ENCODE peak calls at places on chromosome 1, in eight cellular contexts. Q, V, G, C, J, H, I and Z are unnamed samples.

GRCh38 chr1:239677362-239677761 is 291.0 kb downstream of the CHRM3 start:
- DNase-seq in Q (no peak), V (no peak), G (no peak), C (no peak), J (no peak), H (no peak), I (no peak), Z (no peak)

GRCh38 chr1:40755052-40755451 is 28.5 kb upstream of the KCNQ4 start:
- DNase-seq in Q (no peak), V (no peak), G (no peak), C (no peak), J (no peak), H (no peak), I (peak), Z (no peak)

GRCh38 chr1:159881930-159882839 is 17.8 kb downstream of the CFAP45 start:
- DNase-seq in Q (peak), V (peak), G (no peak), C (peak), J (no peak), H (no peak), I (peak), Z (peak)

GRCh38 chr1:20119351-20119750 is at the start of gene PLA2G2D:
- DNase-seq in Q (no peak), V (no peak), G (no peak), C (no peak), J (no peak), H (no peak), I (no peak), Z (no peak)

GRCh38 chr1:17858027-17858426 is 102.9 kb downstream of the ACTL8 start:
- DNase-seq in Q (peak), V (no peak), G (no peak), C (no peak), J (no peak), H (no peak), I (no peak), Z (no peak)

GRCh38 chr1:6351480-6352137 is 42.0 kb downstream of the ACOT7 start:
- DNase-seq in Q (no peak), V (no peak), G (no peak), C (peak), J (no peak), H (no peak), I (no peak), Z (no peak)

GRCh38 chr1:168689726-168690602 is 39.0 kb downstream of the DPT start:
- DNase-seq in Q (no peak), V (peak), G (no peak), C (no peak), J (no peak), H (no peak), I (no peak), Z (peak)

GRCh38 chr1:114703242-114703641 is 7.9 kb upstream of the AMPD1 start:
- DNase-seq in Q (no peak), V (no peak), G (no peak), C (no peak), J (no peak), H (no peak), I (no peak), Z (no peak)

GRCh38 chr1:26166719-26167281 is 2.0 kb downstream of the C1orf232 start:
- DNase-seq in Q (no peak), V (no peak), G (no peak), C (no peak), J (no peak), H (no peak), I (no peak), Z (no peak)

GRCh38 chr1:164092603-164093353 is 466.2 kb upstream of the PBX1 start:
- DNase-seq in Q (no peak), V (no peak), G (no peak), C (no peak), J (no peak), H (no peak), I (no peak), Z (no peak)

GRCh38 chr1:98049370-98050115 is 128.7 kb upstream of the DPYD start:
- DNase-seq in Q (no peak), V (no peak), G (no peak), C (peak), J (no peak), H (no peak), I (no peak), Z (no peak)

GRCh38 chr1:47765236-47765635 is 231.9 kb downstream of the TRABD2B start:
- DNase-seq in Q (no peak), V (no peak), G (no peak), C (no peak), J (no peak), H (no peak), I (no peak), Z (no peak)

GRCh38 chr1:91742848-91743292 is 143.1 kb downstream of the TGFBR3 start:
- DNase-seq in Q (peak), V (no peak), G (no peak), C (no peak), J (no peak), H (no peak), I (no peak), Z (no peak)

GRCh38 chr1:221741364-221741970 is 422 bp downstream of the DUSP10 start:
- DNase-seq in Q (no peak), V (no peak), G (no peak), C (no peak), J (no peak), H (no peak), I (peak), Z (no peak)

GRCh38 chr1:198656500-198656932 is 17.7 kb downstream of the PTPRC start:
- DNase-seq in Q (peak), V (no peak), G (no peak), C (peak), J (peak), H (peak), I (no peak), Z (no peak)

GRCh38 chr1:115112496-115113375 is 23.4 kb upstream of the TSPAN2 start:
- DNase-seq in Q (peak), V (no peak), G (no peak), C (no peak), J (peak), H (peak), I (no peak), Z (no peak)

GRCh38 chr1:33298623-33299277 is 22.1 kb downstream of the A3GALT2 start:
- DNase-seq in Q (peak), V (peak), G (no peak), C (peak), J (peak), H (peak), I (peak), Z (peak)

GRCh38 chr1:112575154-112575804 is 43.7 kb downstream of the ST7L start:
- DNase-seq in Q (no peak), V (peak), G (no peak), C (no peak), J (no peak), H (no peak), I (no peak), Z (peak)

GRCh38 chr1:15730936-15731335 is 5.1 kb upstream of the SLC25A34 start:
- DNase-seq in Q (no peak), V (no peak), G (no peak), C (no peak), J (no peak), H (no peak), I (no peak), Z (no peak)

GRCh38 chr1:67532452-67533216 is 102.4 kb upstream of the SERBP1 start:
- DNase-seq in Q (peak), V (peak), G (no peak), C (no peak), J (no peak), H (no peak), I (peak), Z (peak)

GRCh38 chr1:22749919-22750670 is 39.5 kb downstream of the EPHB2 start:
- DNase-seq in Q (peak), V (peak), G (no peak), C (peak), J (no peak), H (no peak), I (peak), Z (peak)

GRCh38 chr1:157993179-157994080 is at the start of gene KIRREL1:
- DNase-seq in Q (peak), V (peak), G (no peak), C (no peak), J (no peak), H (no peak), I (no peak), Z (no peak)

GRCh38 chr1:243294723-243295121 is 38.9 kb downstream of the SDCCAG8 start:
- DNase-seq in Q (no peak), V (no peak), G (no peak), C (no peak), J (no peak), H (no peak), I (no peak), Z (no peak)

GRCh38 chr1:51953079-51953478 is 37.4 kb downstream of the RAB3B start:
- DNase-seq in Q (no peak), V (no peak), G (no peak), C (no peak), J (no peak), H (no peak), I (no peak), Z (no peak)

GRCh38 chr1:55334140-55334539 is 119.0 kb upstream of the USP24 start:
- DNase-seq in Q (no peak), V (no peak), G (no peak), C (no peak), J (no peak), H (no peak), I (no peak), Z (no peak)

GRCh38 chr1:226466301-226466700 is 58.4 kb upstream of the PARP1 start:
- DNase-seq in Q (no peak), V (no peak), G (no peak), C (no peak), J (no peak), H (no peak), I (no peak), Z (no peak)

GRCh38 chr1:219587401-219587800 is 25.5 kb downstream of the ZC3H11B start:
- DNase-seq in Q (no peak), V (no peak), G (no peak), C (no peak), J (no peak), H (no peak), I (peak), Z (no peak)

GRCh38 chr1:203669739-203670138 is 43.1 kb downstream of the ATP2B4 start:
- DNase-seq in Q (no peak), V (peak), G (no peak), C (no peak), J (no peak), H (no peak), I (no peak), Z (peak)

GRCh38 chr1:89311757-89312156 is 39.1 kb upstream of the GBP5 start:
- DNase-seq in Q (no peak), V (no peak), G (no peak), C (no peak), J (no peak), H (no peak), I (peak), Z (no peak)

GRCh38 chr1:247576514-247576913 is 11.6 kb upstream of the OR2G2 start:
- DNase-seq in Q (peak), V (no peak), G (no peak), C (no peak), J (no peak), H (no peak), I (peak), Z (peak)

GRCh38 chr1:115531806-115532359 is 109.9 kb upstream of the VANGL1 start:
- DNase-seq in Q (no peak), V (no peak), G (no peak), C (no peak), J (no peak), H (no peak), I (no peak), Z (no peak)

GRCh38 chr1:156499703-156500577 is 635 bp downstream of the MEF2D start:
- DNase-seq in Q (no peak), V (no peak), G (no peak), C (peak), J (no peak), H (no peak), I (peak), Z (no peak)

GRCh38 chr1:235919797-235920475 is 53.2 kb upstream of the LYST start:
- DNase-seq in Q (peak), V (peak), G (no peak), C (no peak), J (no peak), H (no peak), I (no peak), Z (no peak)

GRCh38 chr1:2481885-2482284 is 5.8 kb downstream of the PLCH2 start:
- DNase-seq in Q (no peak), V (no peak), G (no peak), C (no peak), J (no peak), H (no peak), I (no peak), Z (no peak)

GRCh38 chr1:223771814-223772770 is 59.8 kb downstream of the CAPN2 start:
- DNase-seq in Q (peak), V (peak), G (no peak), C (peak), J (no peak), H (no peak), I (no peak), Z (peak)

GRCh38 chr1:41850029-41850428 is 68.7 kb downstream of the HIVEP3 start:
- DNase-seq in Q (peak), V (no peak), G (no peak), C (no peak), J (no peak), H (no peak), I (no peak), Z (no peak)